ENCODE peak calls at places on chromosomes 16 and 17, in four cellular contexts. T is nephron progenitor cell, E is astrocyte of the spinal cord, Q is NCI-H1694 treated with DMSO at 0.1 percent for 48 hours. Z is an unnamed sample.

GRCh38 chr16:1766231-1766630 is 5.1 kb downstream of the NME3 start:
- DNase-seq in T (no peak), E (no peak), Q (no peak), Z (no peak)

GRCh38 chr17:66364508-66365203 is 62.2 kb downstream of the PRKCA start:
- DNase-seq in T (no peak), E (no peak), Q (no peak), Z (no peak)

GRCh38 chr16:20799599-20799998 is 6.7 kb downstream of the ERI2 start:
- DNase-seq in T (no peak), E (peak; percentile 52), Q (peak; percentile 19), Z (peak; percentile 15)

GRCh38 chr16:10171225-10171624 is 11.0 kb downstream of the GRIN2A start:
- DNase-seq in T (no peak), E (no peak), Q (no peak), Z (no peak)

GRCh38 chr16:46882940-46883307 is 1.2 kb upstream of the GPT2 start:
- DNase-seq in T (no peak), E (no peak), Q (no peak), Z (no peak)

GRCh38 chr17:16887523-16888095 is 84.3 kb downstream of the TNFRSF13B start:
- DNase-seq in T (no peak), E (no peak), Q (no peak), Z (no peak)

GRCh38 chr17:13631541-13631940 is 29.8 kb upstream of the HS3ST3A1 start:
- DNase-seq in T (no peak), E (no peak), Q (no peak), Z (no peak)

GRCh38 chr16:88639231-88640038 is 1.1 kb downstream of the IL17C start:
- DNase-seq in T (peak; percentile 40), E (no peak), Q (no peak), Z (no peak)

GRCh38 chr16:85490971-85491771 is 122.0 kb upstream of the GSE1 start:
- DNase-seq in T (peak; percentile 55), E (no peak), Q (peak; percentile 39), Z (no peak)

GRCh38 chr17:17200831-17201230 is 5.3 kb downstream of the PLD6 start:
- DNase-seq in T (no peak), E (peak; percentile 30), Q (no peak), Z (no peak)

GRCh38 chr17:50053654-50053960 is 2.3 kb upstream of the ITGA3 start:
- DNase-seq in T (no peak), E (peak; percentile 43), Q (no peak), Z (no peak)

GRCh38 chr17:17514993-17515920 is 19.1 kb upstream of the RASD1 start:
- DNase-seq in T (no peak), E (peak; percentile 82), Q (no peak), Z (no peak)

GRCh38 chr17:43790311-43790940 is 10.2 kb downstream of the CFAP97D1 start:
- DNase-seq in T (no peak), E (no peak), Q (peak; percentile 60), Z (no peak)

GRCh38 chr16:87227651-87228015 is 89.6 kb downstream of the C16orf95 start:
- DNase-seq in T (no peak), E (no peak), Q (no peak), Z (no peak)

GRCh38 chr17:66574123-66574522 is 260.8 kb upstream of the CACNG5 start:
- DNase-seq in T (no peak), E (no peak), Q (no peak), Z (no peak)